ENCODE peak calls at places on chromosomes 16 and 17, in seven cellular contexts. J is IMR-90, P is H9, H is mesendoderm, K is mesenchymal stem cell, A is H1, D is trophoblast cell. I is an unnamed sample.

GRCh38 chr17:17947966-17948365 is 24.2 kb downstream of the TOM1L2 start:
- DNase-seq in J (peak), D (no peak), K (no peak), A (no peak), H (no peak), P (no peak), I (no peak)

GRCh38 chr17:77572065-77572601 is 386.4 kb upstream of the TNRC6C start:
- DNase-seq in K (no peak), P (no peak), D (no peak), H (peak), A (no peak), J (no peak), I (no peak)

GRCh38 chr16:19804538-19805323 is 79.9 kb downstream of the GPRC5B start:
- DNase-seq in K (no peak), A (peak), J (no peak), H (peak), D (no peak), P (peak), I (no peak)

GRCh38 chr16:8798174-8798527 is 512 bp downstream of the PMM2 start:
- DNase-seq in H (peak), D (peak), P (no peak), A (no peak), J (peak), K (no peak), I (no peak)

GRCh38 chr17:72266099-72266852 is 145.5 kb downstream of the SOX9 start:
- DNase-seq in K (no peak), J (no peak), D (no peak), P (no peak), H (no peak), A (no peak), I (no peak)

GRCh38 chr16:34802848-34803599 is 1343.6 kb downstream of the TP53TG3F start:
- DNase-seq in A (no peak), J (no peak), K (no peak), H (no peak), P (no peak), D (no peak), I (no peak)

GRCh38 chr17:81741049-81741593 is 29.0 kb downstream of the SLC25A10 start:
- DNase-seq in J (no peak), D (no peak), H (no peak), P (no peak), A (no peak), K (no peak), I (no peak)

GRCh38 chr17:22128723-22129122 is 436.4 kb downstream of the KCNJ18 start:
- DNase-seq in D (no peak), P (no peak), H (no peak), J (no peak), K (no peak), A (no peak), I (no peak)

GRCh38 chr17:18921912-18922451 is 30.0 kb upstream of the SLC5A10 start:
- DNase-seq in D (no peak), H (no peak), J (peak), P (no peak), A (no peak), K (no peak), I (no peak)

GRCh38 chr16:920722-921121 is 50.1 kb downstream of the LMF1 start:
- DNase-seq in J (peak), K (peak), D (peak), H (no peak), A (no peak), P (no peak), I (no peak)

GRCh38 chr16:11429823-11430222 is 84.6 kb downstream of the RMI2 start:
- DNase-seq in D (no peak), P (no peak), H (no peak), J (no peak), A (no peak), K (no peak), I (no peak)

GRCh38 chr16:87447323-87447722 is 45.5 kb downstream of the ZCCHC14 start:
- DNase-seq in A (no peak), J (peak), K (peak), D (no peak), H (no peak), P (no peak), I (no peak)

GRCh38 chr17:81500026-81500425 is 12.6 kb downstream of the ACTG1 start:
- DNase-seq in K (no peak), D (peak), A (no peak), H (peak), J (no peak), P (peak), I (no peak)

GRCh38 chr16:9012330-9012729 is 48.6 kb upstream of the USP7 start:
- DNase-seq in D (no peak), K (no peak), H (no peak), P (no peak), A (no peak), J (no peak), I (no peak)

GRCh38 chr16:12764813-12765212 is 38.9 kb downstream of the CPPED1 start:
- DNase-seq in P (no peak), J (no peak), H (no peak), K (no peak), D (no peak), A (no peak), I (no peak)

GRCh38 chr16:68074850-68075249 is 10.3 kb upstream of the NFATC3 start:
- DNase-seq in P (no peak), D (no peak), H (no peak), K (no peak), J (no peak), A (no peak), I (no peak)

DNA sequence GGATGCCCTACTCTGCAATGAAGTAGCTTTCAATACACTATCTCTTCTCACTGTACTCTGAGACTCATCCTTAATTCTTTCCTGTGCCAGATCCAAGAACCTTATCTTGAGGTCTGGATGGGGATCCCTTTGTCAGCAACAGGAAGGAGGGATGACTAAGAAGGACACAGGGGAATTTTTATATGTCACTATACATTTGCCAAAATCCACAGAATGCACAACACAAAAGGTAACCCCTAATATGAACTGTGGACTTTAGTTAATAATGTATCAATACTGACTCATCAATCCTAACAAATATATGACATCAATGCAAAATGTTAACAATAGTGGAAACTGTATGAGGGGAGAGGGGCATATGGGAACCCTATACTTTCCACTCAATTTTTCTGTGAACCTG is 4.7 kb upstream of the RBBP6 start:
- DNase-seq in D (no peak), H (no peak), J (no peak), K (no peak), A (no peak), P (no peak), I (no peak)
- H3K9ac ChIP-seq in D (no peak), H (no peak), J (no peak), K (no peak), A (no peak), P (no peak), I (no peak)

DNA sequence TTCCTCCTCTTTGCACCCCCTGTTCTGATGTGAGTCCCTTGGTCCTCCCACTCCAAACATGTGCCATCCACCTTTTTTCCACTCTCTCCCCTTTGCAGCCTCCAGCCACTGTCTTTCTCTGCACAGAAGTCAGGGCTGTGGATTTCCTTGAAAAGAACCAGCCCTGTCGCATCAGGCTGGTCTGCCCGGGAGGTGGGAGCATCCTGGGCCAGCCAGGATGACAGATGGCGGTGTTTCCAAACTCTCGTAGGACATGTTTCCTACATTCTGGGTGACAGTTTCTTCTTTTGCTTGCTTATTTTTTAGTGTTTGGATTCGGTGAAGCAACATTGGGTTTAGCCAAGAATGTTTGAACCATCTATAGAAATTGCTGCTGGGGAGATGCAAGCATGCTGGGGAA is 100.8 kb downstream of the CCDC182 start:
- DNase-seq in A (no peak), H (no peak), K (no peak), J (no peak), D (no peak), P (no peak), I (no peak)
- H3K4ac ChIP-seq in A (no peak), H (no peak), K (no peak), J (no peak), D (no peak), P (no peak), I (no peak)

GRCh38 chr17:64773836-64774761 is 112.0 kb upstream of the SMURF2 start:
- DNase-seq in D (peak), H (peak), A (peak), J (peak), P (peak), K (peak), I (no peak)
- H3K23ac ChIP-seq in D (no peak), H (no peak), A (no peak), J (no peak), P (no peak), K (no peak), I (peak)

GRCh38 chr17:48530208-48530886 is 464 bp downstream of the HOXB1 start:
- DNase-seq in A (no peak), D (no peak), J (no peak), K (no peak), P (peak), H (no peak), I (no peak)
- H3K9ac ChIP-seq in A (no peak), D (no peak), J (no peak), K (no peak), P (no peak), H (no peak), I (no peak)

I was measured in neuronal stem cell.